ENCODE peak calls at places on chromosomes 5 and 9, in ten cellular contexts. B, E, P, X, D, G, S, J, Y and Q are unnamed samples.

GRCh38 chr9:134340475-134341186 is 14.4 kb downstream of the RXRA start:
- DNase-seq in E (no peak), P (no peak), G (no peak), Y (no peak), D (no peak), S (peak; percentile 87), J (no peak), B (no peak), X (no peak), Q (no peak)

GRCh38 chr5:10695055-10695649 is 65.9 kb downstream of the DAP start:
- DNase-seq in X (no peak), B (peak; percentile 74), E (no peak), S (peak; percentile 88), Y (peak; percentile 72), D (no peak), G (peak; percentile 64), J (peak; percentile 63), P (peak; percentile 88), Q (peak; percentile 72)

GRCh38 chr9:15101046-15101445 is 190.8 kb upstream of the FREM1 start:
- DNase-seq in D (no peak), X (no peak), Y (no peak), G (no peak), J (no peak), S (no peak), P (no peak), E (no peak), B (peak; percentile 79), Q (no peak)

GRCh38 chr5:126531543-126532120 is 63.4 kb downstream of the ALDH7A1 start:
- DNase-seq in E (no peak), J (no peak), Y (no peak), D (no peak), B (peak; percentile 78), P (peak; percentile 99), S (no peak), X (no peak), G (no peak), Q (no peak)

GRCh38 chr5:43432486-43433365 is 20.5 kb upstream of the CCL28 start:
- DNase-seq in B (peak; percentile 95), D (no peak), Y (peak; percentile 84), S (no peak), E (no peak), J (peak; percentile 90), G (no peak), X (no peak), P (peak; percentile 100), Q (no peak)

GRCh38 chr5:62138607-62139006 is 167.4 kb upstream of the KIF2A start:
- DNase-seq in X (no peak), B (no peak), Y (no peak), D (no peak), J (no peak), G (no peak), E (no peak), P (no peak), S (no peak), Q (peak; percentile 71)

GRCh38 chr9:36486933-36487481 is 85.7 kb upstream of the MELK start:
- DNase-seq in S (peak; percentile 78), P (peak; percentile 3), J (peak; percentile 21), B (peak; percentile 25), E (peak; percentile 42), Y (peak; percentile 24), D (no peak), G (peak; percentile 54), X (peak; percentile 33), Q (peak; percentile 63)

GRCh38 chr5:18745988-18746615 is 1111.8 kb downstream of the TAF11L14 start:
- DNase-seq in J (no peak), G (peak; percentile 56), Y (no peak), X (peak; percentile 14), S (no peak), B (no peak), D (no peak), E (no peak), P (peak; percentile 73), Q (no peak)

GRCh38 chr9:68996457-68996856 is 17.5 kb downstream of the PRKACG start:
- DNase-seq in P (no peak), S (no peak), Y (no peak), G (no peak), B (no peak), E (no peak), D (no peak), J (no peak), X (no peak), Q (no peak)

GRCh38 chr9:116157436-116158138 is 4.0 kb downstream of the PAPPA start:
- DNase-seq in J (peak; percentile 37), P (no peak), S (no peak), X (no peak), E (no peak), G (no peak), B (peak; percentile 66), D (no peak), Y (peak; percentile 85), Q (peak; percentile 81)

GRCh38 chr5:139763584-139764249 is 31.9 kb upstream of the PSD2 start:
- DNase-seq in Y (no peak), D (no peak), P (no peak), S (no peak), J (no peak), G (no peak), B (no peak), X (no peak), E (no peak), Q (no peak)

GRCh38 chr5:140317859-140318258 is 15.0 kb upstream of the PFDN1 start:
- DNase-seq in X (no peak), P (no peak), J (peak; percentile 87), E (no peak), S (no peak), B (no peak), G (no peak), Y (peak; percentile 66), D (no peak), Q (no peak)

GRCh38 chr9:91711755-91712591 is 238.1 kb downstream of the ROR2 start:
- DNase-seq in X (peak; percentile 17), G (no peak), E (peak; percentile 31), S (no peak), D (no peak), P (no peak), Y (peak; percentile 14), J (peak; percentile 72), B (peak; percentile 43), Q (no peak)

GRCh38 chr5:173412566-173412965 is 84.4 kb upstream of the STC2 start:
- DNase-seq in B (peak; percentile 17), P (no peak), S (no peak), D (no peak), G (no peak), X (no peak), E (no peak), Y (no peak), J (peak; percentile 72), Q (no peak)

GRCh38 chr5:172858511-172858989 is 24.5 kb downstream of the ERGIC1 start:
- DNase-seq in Y (no peak), P (no peak), S (no peak), X (no peak), B (no peak), D (no peak), G (no peak), E (no peak), J (no peak), Q (no peak)

GRCh38 chr5:100890514-100891008 is 12.5 kb downstream of the ST8SIA4 start:
- DNase-seq in D (no peak), B (peak; percentile 44), E (no peak), J (peak; percentile 19), S (no peak), G (no peak), P (peak; percentile 49), X (no peak), Y (peak; percentile 7), Q (no peak)

GRCh38 chr5:40124367-40124766 is 555.3 kb upstream of the PTGER4 start:
- DNase-seq in P (peak; percentile 20), E (no peak), G (no peak), X (no peak), S (no peak), B (no peak), J (no peak), D (no peak), Y (no peak), Q (peak; percentile 38)

GRCh38 chr9:94937214-94937903 is 210.9 kb downstream of the AOPEP start:
- DNase-seq in E (no peak), G (no peak), S (no peak), P (peak; percentile 30), Y (peak; percentile 92), B (peak; percentile 92), X (no peak), J (peak; percentile 94), D (no peak), Q (no peak)

GRCh38 chr5:171309526-171310333 is 682 bp downstream of the TLX3 start:
- DNase-seq in E (no peak), S (no peak), D (no peak), J (no peak), P (no peak), G (no peak), Y (no peak), X (no peak), B (no peak), Q (peak; percentile 68)

GRCh38 chr5:40904205-40904993 is 4.9 kb upstream of the C7 start:
- DNase-seq in Y (peak; percentile 73), S (no peak), E (peak; percentile 8), G (peak; percentile 46), B (peak; percentile 93), P (peak; percentile 91), D (no peak), J (peak; percentile 62), X (no peak), Q (peak; percentile 87)